ENCODE peak calls at places on chromosomes 3 and 15, in eight cellular contexts. K is A673, N is WERI-Rb-1, C is heart left ventricle, O is lower lobe of right lung, W is tibial nerve, Y is esophagus squamous epithelium, Z is body of pancreas. B is an unnamed sample.

GRCh38 chr3:25940935-25941334 is 151.0 kb downstream of the OXSM start:
- DNase-seq in Z (no peak), K (no peak), C (no peak), Y (no peak), N (no peak), O (no peak), W (no peak), B (no peak)

GRCh38 chr3:75224419-75224818 is 439.7 kb upstream of the FRG2C start:
- DNase-seq in Y (no peak), K (peak), W (no peak), Z (no peak), O (no peak), C (no peak), N (no peak), B (no peak)

GRCh38 chr3:174955513-174956001 is 96.4 kb downstream of the NAALADL2 start:
- DNase-seq in N (no peak), W (no peak), O (no peak), C (no peak), K (peak), Y (no peak), Z (no peak), B (no peak)

GRCh38 chr3:45583021-45583851 is 11.3 kb upstream of the LIMD1 start:
- DNase-seq in C (peak), K (no peak), Z (peak), O (no peak), N (peak), Y (no peak), W (peak), B (peak)

GRCh38 chr3:30578479-30578878 is 27.9 kb upstream of the TGFBR2 start:
- DNase-seq in K (no peak), W (no peak), O (peak), Y (no peak), C (peak), Z (peak), N (no peak), B (no peak)

GRCh38 chr3:173770011-173770410 is 372.5 kb downstream of the NLGN1 start:
- DNase-seq in N (no peak), W (no peak), K (no peak), C (no peak), Z (no peak), Y (no peak), O (no peak), B (no peak)

GRCh38 chr3:150547045-150547753 is 612 bp downstream of the EIF2A start:
- DNase-seq in Y (no peak), C (no peak), K (no peak), Z (no peak), W (no peak), O (no peak), N (no peak), B (no peak)

GRCh38 chr3:45333549-45333948 is 54.8 kb upstream of the LARS2 start:
- DNase-seq in N (no peak), Y (no peak), C (no peak), Z (no peak), K (no peak), W (no peak), O (no peak), B (no peak)

GRCh38 chr15:76863123-76863522 is 42.0 kb downstream of the SCAPER start:
- DNase-seq in N (no peak), Z (no peak), K (peak), O (no peak), W (no peak), Y (no peak), C (no peak), B (no peak)

GRCh38 chr3:16802382-16802781 is 82.4 kb upstream of the PLCL2 start:
- DNase-seq in Z (no peak), O (no peak), Y (no peak), C (no peak), W (no peak), K (no peak), N (no peak), B (no peak)

GRCh38 chr3:29463306-29463705 is 182.4 kb downstream of the RBMS3 start:
- DNase-seq in W (no peak), Y (no peak), C (no peak), Z (no peak), O (no peak), K (no peak), N (no peak), B (no peak)

GRCh38 chr3:129605593-129606521 is 619 bp downstream of the PLXND1 start:
- DNase-seq in N (peak), C (peak), K (peak), Y (no peak), O (peak), Z (peak), W (peak), B (no peak)

GRCh38 chr15:63634154-63634553 is 37.0 kb downstream of the FBXL22 start:
- DNase-seq in W (no peak), Y (no peak), C (no peak), Z (no peak), O (no peak), N (no peak), K (no peak), B (no peak)

GRCh38 chr3:121627211-121627610 is 33.5 kb downstream of the HCLS1 start:
- DNase-seq in Z (no peak), K (peak), N (no peak), O (no peak), Y (no peak), W (no peak), C (peak), B (no peak)

GRCh38 chr3:149487598-149488197 is 13.2 kb downstream of the TM4SF4 start:
- DNase-seq in Y (no peak), C (no peak), N (peak), Z (no peak), K (peak), W (no peak), O (no peak), B (no peak)

GRCh38 chr3:158918008-158918407 is 116.2 kb downstream of the MFSD1 start:
- DNase-seq in Y (no peak), N (peak), W (no peak), Z (peak), O (no peak), K (peak), C (peak), B (no peak)

GRCh38 chr3:126107960-126108688 is 24.2 kb upstream of the SLC41A3 start:
- DNase-seq in W (no peak), K (no peak), O (no peak), Z (no peak), N (no peak), Y (no peak), C (no peak), B (no peak)

GRCh38 chr3:66038384-66038725 is 363 bp downstream of the MAGI1 start:
- DNase-seq in W (no peak), Z (no peak), C (no peak), O (no peak), Y (no peak), N (no peak), K (no peak), B (no peak)
- H3K27ac ChIP-seq in W (peak), Z (peak), C (peak), O (peak), Y (peak), N (peak), K (peak), B (peak)

DNA sequence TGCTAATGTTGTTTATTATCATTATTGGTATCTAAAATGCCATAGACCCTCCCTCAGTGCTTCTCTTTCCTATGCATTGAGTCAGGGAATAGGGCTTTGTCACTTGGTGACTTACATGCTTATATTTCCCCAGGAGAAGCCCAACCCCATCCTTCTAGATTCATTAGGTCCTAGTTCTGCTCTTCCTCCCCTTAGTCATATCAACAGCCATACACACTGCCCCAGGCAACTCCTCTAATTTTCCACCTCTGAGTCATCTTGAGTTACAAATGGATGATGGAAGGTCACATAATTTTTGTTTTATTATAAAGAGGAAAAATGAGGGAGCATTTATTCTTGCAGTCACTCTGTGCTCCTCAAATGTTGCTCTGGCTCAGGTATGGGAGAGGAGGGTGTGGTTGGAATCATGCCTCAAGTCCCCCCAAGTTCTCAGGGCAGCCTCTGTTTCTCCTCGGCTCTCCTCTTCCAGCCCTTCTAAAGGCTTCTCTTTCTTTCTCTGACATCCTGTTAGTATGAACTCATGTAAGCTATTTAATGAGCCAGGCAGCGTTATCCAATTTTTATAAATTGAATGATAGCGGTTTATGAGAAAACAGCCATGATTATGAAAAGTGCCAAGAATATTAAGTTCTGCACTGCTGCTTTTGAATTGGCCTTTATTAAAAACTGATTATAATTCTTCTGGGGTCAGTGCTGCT is 45.6 kb upstream of the FSTL1 start:
- DNase-seq in Y (no peak), C (no peak), W (no peak), N (no peak), O (no peak), Z (no peak), K (peak), B (no peak)
- H3K4me3 ChIP-seq in Y (no peak), C (no peak), W (no peak), N (no peak), O (no peak), Z (no peak), K (no peak), B (no peak)

DNA sequence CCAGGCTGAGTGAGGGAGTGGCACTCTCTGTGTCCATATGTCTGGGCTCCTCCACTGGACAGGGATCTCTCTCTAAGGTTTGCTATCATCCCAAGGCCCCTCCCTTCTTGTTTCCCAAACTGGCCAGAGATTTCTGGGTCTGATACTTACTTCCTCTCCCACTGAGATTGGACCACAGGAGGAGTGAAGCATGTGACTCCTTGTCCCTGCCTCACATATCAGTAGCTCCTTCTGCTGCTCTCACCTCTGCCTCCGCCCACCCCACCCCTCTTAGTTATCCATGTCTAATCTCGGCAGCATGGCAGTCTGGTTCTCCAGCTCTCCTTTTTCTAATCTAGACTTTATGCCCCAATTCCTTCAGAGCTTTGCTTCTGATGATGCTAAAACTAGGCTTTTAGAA is 223.1 kb downstream of the RPLP1 start:
- DNase-seq in O (no peak), Z (no peak), C (no peak), N (peak), Y (no peak), K (no peak), W (no peak), B (no peak)
- TF ChIP-seq CTCF in O (no peak), Z (no peak), C (no peak), N (no peak), Y (no peak), K (no peak), W (no peak), B (no peak)

DNA sequence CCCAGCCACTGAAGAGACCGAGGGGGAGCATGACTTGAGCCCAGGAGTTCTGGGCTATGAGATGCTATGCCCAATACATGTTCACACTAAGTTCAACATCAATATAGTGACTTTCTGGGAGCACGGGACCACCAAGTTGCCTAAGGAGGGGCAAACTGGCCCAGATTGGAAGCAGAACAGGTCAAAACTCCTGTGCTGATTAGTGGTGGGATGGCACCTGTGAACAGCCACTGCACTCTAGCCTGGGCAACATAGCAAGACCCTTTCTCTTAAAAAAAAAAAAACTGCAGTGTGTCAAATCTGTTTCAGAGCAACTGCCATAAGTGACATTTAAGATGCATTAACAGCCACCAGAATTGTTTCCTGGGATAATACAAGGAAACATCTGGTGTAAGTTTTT is 9.8 kb downstream of the HES1 start:
- DNase-seq in W (no peak), N (no peak), C (no peak), K (no peak), Z (no peak), Y (no peak), O (no peak), B (no peak)
- H3K27ac ChIP-seq in W (no peak), N (no peak), C (no peak), K (no peak), Z (no peak), Y (no peak), O (no peak), B (no peak)

DNA sequence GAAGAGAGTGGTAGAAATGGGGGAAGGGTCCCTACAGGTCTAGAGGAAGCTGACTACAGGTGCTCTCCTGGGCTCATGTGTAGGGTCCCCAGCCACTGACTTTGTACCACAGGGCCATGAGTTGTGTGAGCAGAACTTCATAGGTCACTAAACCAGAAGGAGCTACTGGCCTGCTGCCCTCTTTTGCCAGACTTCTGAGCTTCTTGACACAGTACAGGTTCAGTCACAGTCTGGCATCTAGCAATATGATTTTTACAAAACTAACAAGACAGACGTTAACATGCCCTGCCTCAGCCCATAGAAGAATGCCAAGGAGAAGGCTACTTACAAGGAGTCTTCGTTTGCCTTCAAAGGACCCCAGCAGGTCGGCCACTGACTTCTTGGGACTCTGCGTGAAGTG is 3.2 kb downstream of the CCDC80 start:
- DNase-seq in W (no peak), Y (no peak), K (no peak), N (no peak), O (no peak), Z (no peak), C (no peak), B (no peak)
- H3K4me3 ChIP-seq in W (no peak), Y (peak), K (no peak), N (no peak), O (peak), Z (no peak), C (peak), B (no peak)

GRCh38 chr3:71380096-71380495 is 203.4 kb downstream of the FOXP1 start:
- DNase-seq in Z (no peak), W (no peak), N (no peak), K (no peak), Y (no peak), C (no peak), O (no peak), B (no peak)
- TF ChIP-seq CTCF in Z (no peak), W (no peak), N (peak), K (no peak), Y (no peak), C (no peak), O (no peak), B (no peak)

GRCh38 chr3:37606472-37606871 is 255.2 kb upstream of the CTDSPL start:
- DNase-seq in C (no peak), Z (no peak), K (no peak), W (no peak), N (no peak), O (no peak), Y (no peak), B (no peak)

GRCh38 chr3:37605754-37606153 is 255.9 kb upstream of the CTDSPL start:
- DNase-seq in O (no peak), K (no peak), Y (no peak), N (no peak), C (no peak), W (no peak), Z (no peak), B (no peak)

GRCh38 chr3:37609711-37610110 is 252.0 kb upstream of the CTDSPL start:
- DNase-seq in Z (no peak), C (no peak), O (no peak), W (no peak), N (no peak), Y (no peak), K (no peak), B (no peak)

GRCh38 chr3:37608061-37608702 is 253.5 kb upstream of the CTDSPL start:
- DNase-seq in O (no peak), Y (no peak), K (no peak), Z (no peak), W (no peak), N (no peak), C (no peak), B (no peak)

GRCh38 chr3:37607604-37608003 is 254.1 kb upstream of the CTDSPL start:
- DNase-seq in N (no peak), O (no peak), W (no peak), Z (no peak), Y (no peak), K (no peak), C (no peak), B (no peak)
- H3K27ac ChIP-seq in N (no peak), O (no peak), W (no peak), Z (no peak), Y (peak), K (no peak), C (no peak), B (no peak)

DNA sequence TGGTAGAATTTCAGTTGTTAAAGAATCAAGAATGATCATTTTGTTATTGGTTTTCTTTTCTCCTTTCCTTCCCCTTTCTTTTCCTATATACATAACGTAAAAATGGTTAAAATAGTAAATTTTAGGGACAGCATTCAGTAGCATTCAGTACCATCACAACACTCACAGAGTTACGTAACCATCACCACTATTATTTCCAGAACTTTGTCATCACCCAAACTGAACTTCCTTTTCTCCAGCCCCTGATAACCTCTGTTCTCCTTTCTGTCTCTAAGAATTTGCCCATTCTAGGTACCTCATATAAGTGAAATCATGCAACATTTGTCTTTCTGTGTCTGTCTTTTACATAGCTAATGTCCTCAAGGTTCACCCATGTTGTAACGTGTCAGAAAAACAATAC is 165.4 kb downstream of the AKAP13 start:
- DNase-seq in K (no peak), C (no peak), W (no peak), O (no peak), Z (no peak), N (no peak), Y (no peak), B (no peak)
- H3K4me3 ChIP-seq in K (no peak), C (no peak), W (no peak), O (peak), Z (no peak), N (no peak), Y (no peak), B (no peak)

GRCh38 chr15:83978588-83978987 is 257.0 kb upstream of the GOLGA6L4 start:
- DNase-seq in W (no peak), Y (no peak), C (no peak), K (no peak), Z (peak), N (no peak), O (no peak), B (no peak)

GRCh38 chr15:83970290-83970890 is 265.2 kb upstream of the GOLGA6L4 start:
- DNase-seq in Y (no peak), C (peak), W (no peak), O (no peak), Z (no peak), N (no peak), K (no peak), B (no peak)

GRCh38 chr15:83971967-83972366 is 263.6 kb upstream of the GOLGA6L4 start:
- DNase-seq in K (no peak), O (no peak), W (no peak), N (no peak), Y (no peak), C (no peak), Z (no peak), B (no peak)

GRCh38 chr15:83977992-83978391 is 257.6 kb upstream of the GOLGA6L4 start:
- DNase-seq in N (no peak), O (no peak), K (no peak), Y (no peak), C (no peak), Z (peak), W (no peak), B (no peak)

DNA sequence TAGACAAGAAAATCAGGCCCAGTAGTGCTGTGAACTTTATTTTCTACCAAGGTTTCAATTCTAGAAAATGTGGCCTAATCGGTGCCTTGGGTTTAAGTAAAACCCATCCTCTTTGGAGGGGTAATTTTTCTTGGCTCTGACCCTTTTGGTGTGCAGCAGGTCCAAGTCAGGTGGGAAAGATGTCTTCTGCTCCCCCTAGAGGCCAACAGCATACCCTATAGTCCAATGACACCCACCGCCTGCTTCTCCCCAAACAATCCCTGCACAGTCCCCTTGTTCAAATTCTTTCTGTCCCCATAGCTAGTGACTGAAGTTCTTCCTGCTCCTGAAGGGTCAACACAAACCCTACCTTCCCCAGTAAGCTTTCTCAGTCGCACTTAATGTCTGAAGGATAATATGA is 261.8 kb upstream of the GOLGA6L4 start:
- DNase-seq in N (peak), W (no peak), Z (no peak), C (no peak), O (no peak), K (peak), Y (no peak), B (no peak)
- TF ChIP-seq CTCF in N (peak), W (no peak), Z (no peak), C (peak), O (peak), K (peak), Y (no peak), B (no peak)

B was measured in dorsolateral prefrontal cortex.